ENCODE peak calls at places on chromosomes 11 and 22, in seven cellular contexts. Q is stimulated activated CD4-positive, alpha-beta T cell treated with anti-CD3 and anti-CD28 coated beads, Interleukin-4, amount 100 ng/mL, for 4 hours; O is ureter; D is coronary artery; L is EL; R is CD4-positive, CD25-positive, alpha-beta regulatory T cell; A is 8988T. N is an unnamed sample.

GRCh38 chr11:86508604-86509471 is 134.2 kb downstream of the CCDC81 start:
- DNase-seq in A (no peak), D (no peak), O (no peak), L (peak), R (no peak), Q (no peak), N (peak)

GRCh38 chr11:132623496-132623895 is 908.8 kb downstream of the OPCML start:
- DNase-seq in D (no peak), Q (no peak), L (no peak), O (no peak), A (no peak), R (no peak), N (no peak)

GRCh38 chr11:67415501-67416304 is at the start of gene CARNS1:
- DNase-seq in D (no peak), O (no peak), R (no peak), Q (no peak), L (no peak), A (no peak), N (no peak)

GRCh38 chr11:18749681-18750319 is 23.8 kb upstream of the IGSF22 start:
- DNase-seq in A (peak), R (no peak), D (no peak), Q (no peak), L (peak), O (peak), N (peak)

GRCh38 chr11:110134120-110134519 is 40.9 kb downstream of the ZC3H12C start:
- DNase-seq in A (no peak), R (no peak), O (no peak), D (no peak), L (no peak), Q (no peak), N (peak)

GRCh38 chr22:23301591-23301990 is 121.3 kb downstream of the BCR start:
- DNase-seq in A (no peak), Q (no peak), O (no peak), R (no peak), L (no peak), D (no peak), N (no peak)

GRCh38 chr11:2806351-2807058 is 79.1 kb downstream of the CDKN1C start:
- DNase-seq in L (no peak), A (no peak), O (peak), Q (no peak), D (peak), R (peak), N (no peak)

GRCh38 chr11:47433991-47434786 is 8.0 kb upstream of the PSMC3 start:
- DNase-seq in Q (no peak), L (peak), O (peak), A (no peak), D (no peak), R (no peak), N (no peak)

GRCh38 chr22:32920032-32920628 is 118.6 kb downstream of the TIMP3 start:
- DNase-seq in R (no peak), O (peak), D (peak), L (peak), A (no peak), Q (no peak), N (no peak)